ENCODE peak calls at places on chromosomes 12 and 14, in seven cellular contexts. P, O, M, Z, N, A and U are unnamed samples. For H3K4me1, the result is how much of the 10 kb centered on the place peaks cover.

GRCh38 chr12:122946690-122947271 is 19.5 kb downstream of the ABCB9 start:
- DNase-seq in P (peak), O (peak), M (peak), Z (peak), N (peak), A (peak), U (peak)

GRCh38 chr14:75449703-75450102 is 21.9 kb downstream of the JDP2 start:
- DNase-seq in P (no peak), O (no peak), M (no peak), Z (peak), N (no peak), A (no peak), U (no peak)

GRCh38 chr12:110100315-110100970 is 23.7 kb upstream of the IFT81 start:
- DNase-seq in P (peak), O (peak), M (peak), Z (no peak), N (peak), A (peak), U (peak)

GRCh38 chr14:60095781-60096450 is 4.2 kb downstream of the PCNX4 start:
- DNase-seq in P (no peak), O (no peak), M (no peak), Z (no peak), N (no peak), A (no peak), U (no peak)

GRCh38 chr12:54369597-54370217 is 5.4 kb upstream of the GPR84 start:
- DNase-seq in P (peak), O (no peak), M (no peak), Z (no peak), N (no peak), A (no peak), U (no peak)

GRCh38 chr12:110821917-110822316 is 24.9 kb upstream of the CCDC63 start:
- DNase-seq in P (no peak), O (no peak), M (no peak), Z (no peak), N (no peak), A (no peak), U (no peak)

GRCh38 chr12:11879306-11879705 is 191.4 kb upstream of the BCL2L14 start:
- DNase-seq in P (no peak), O (no peak), M (no peak), Z (no peak), N (no peak), A (no peak), U (no peak)

GRCh38 chr14:30791522-30792351 is 82.6 kb upstream of the COCH start:
- DNase-seq in P (no peak), O (no peak), M (no peak), Z (no peak), N (no peak), A (no peak), U (no peak)

GRCh38 chr14:50769893-50770500 is 61.0 kb downstream of the NIN start:
- DNase-seq in P (no peak), O (peak), M (peak), Z (no peak), N (no peak), A (no peak), U (no peak)

GRCh38 chr12:58967551-58967950 is 47.2 kb upstream of the LRIG3 start:
- DNase-seq in P (no peak), O (no peak), M (no peak), Z (no peak), N (no peak), A (no peak), U (no peak)

GRCh38 chr14:39376671-39377403 is 55.4 kb downstream of the FBXO33 start:
- DNase-seq in P (no peak), O (no peak), M (no peak), Z (no peak), N (no peak), A (peak), U (no peak)

GRCh38 chr12:76627346-76628135 is 68.0 kb upstream of the OSBPL8 start:
- DNase-seq in P (no peak), O (no peak), M (no peak), Z (no peak), N (no peak), A (no peak), U (no peak)

GRCh38 chr12:27293463-27293862 is 39.2 kb upstream of the BMAL2 start:
- DNase-seq in P (peak), O (peak), M (peak), Z (no peak), N (no peak), A (no peak), U (no peak)

GRCh38 chr12:47236109-47236714 is 156.5 kb upstream of the AMIGO2 start:
- DNase-seq in P (no peak), O (no peak), M (no peak), Z (no peak), N (no peak), A (no peak), U (no peak)

GRCh38 chr12:62210422-62210821 is 49.8 kb upstream of the USP15 start:
- DNase-seq in P (no peak), O (peak), M (peak), Z (no peak), N (no peak), A (peak), U (no peak)

GRCh38 chr12:113439606-113440030 is 17.4 kb downstream of the SDSL start:
- DNase-seq in P (no peak), O (peak), M (peak), Z (no peak), N (no peak), A (no peak), U (no peak)

GRCh38 chr14:39107624-39108023 is 4.6 kb upstream of the SEC23A start:
- DNase-seq in P (no peak), O (no peak), M (no peak), Z (no peak), N (no peak), A (no peak), U (no peak)

GRCh38 chr12:59500915-59501314 is 94.9 kb upstream of the SLC16A7 start:
- DNase-seq in P (no peak), O (peak), M (no peak), Z (no peak), N (no peak), A (no peak), U (no peak)

GRCh38 chr14:104797112-104798044 is 1.8 kb upstream of the AKT1 start:
- DNase-seq in P (no peak), O (peak), M (peak), Z (no peak), N (no peak), A (no peak), U (no peak)

GRCh38 chr12:93591137-93591868 is 18.8 kb downstream of the SOCS2 start:
- DNase-seq in P (peak), O (peak), M (peak), Z (peak), N (peak), A (peak), U (peak)

GRCh38 chr12:85872497-85873091 is 1.5 kb upstream of the NTS start:
- DNase-seq in P (no peak), O (no peak), M (no peak), Z (no peak), N (no peak), A (peak), U (no peak)

GRCh38 chr14:92615451-92615850 is 101.9 kb downstream of the RIN3 start:
- DNase-seq in P (no peak), O (no peak), M (no peak), Z (no peak), N (no peak), A (no peak), U (no peak)

GRCh38 chr12:52798003-52798670 is 2.2 kb upstream of the KRT3 start:
- DNase-seq in P (no peak), O (no peak), M (no peak), Z (no peak), N (no peak), A (no peak), U (no peak)

GRCh38 chr12:49954863-49955830 is 4.6 kb downstream of the AQP2 start:
- DNase-seq in P (no peak), O (no peak), M (no peak), Z (no peak), N (no peak), A (no peak), U (no peak)

GRCh38 chr12:9721394-9722092 is 11.4 kb downstream of the CLECL1 start:
- DNase-seq in P (no peak), O (no peak), M (no peak), Z (no peak), N (no peak), A (no peak), U (no peak)

GRCh38 chr14:77469041-77469440 is 11.1 kb downstream of the AHSA1 start:
- DNase-seq in P (no peak), O (no peak), M (no peak), Z (no peak), N (no peak), A (no peak), U (no peak)

GRCh38 chr12:23415180-23415579 is 534.3 kb downstream of the SOX5 start:
- DNase-seq in P (no peak), O (no peak), M (no peak), Z (no peak), N (no peak), A (no peak), U (no peak)

GRCh38 chr14:103109789-103110415 is 13.4 kb upstream of the TNFAIP2 start:
- DNase-seq in P (no peak), O (peak), M (no peak), Z (no peak), N (peak), A (peak), U (no peak)

GRCh38 chr14:94080606-94081385 is at the start of the genes DDX24 and IFI27L1:
- DNase-seq in P (peak), O (peak), M (peak), Z (peak), N (peak), A (peak), U (peak)
- TF ChIP-seq POLR2A in P (peak), O (peak), M (peak), Z (peak), N (peak), A (peak), U (peak)

GRCh38 chr12:242496-242895 is 20.1 kb downstream of the SLC6A13 start:
- DNase-seq in P (no peak), O (no peak), M (no peak), Z (peak), N (no peak), A (no peak), U (no peak)
- H3K4me3 ChIP-seq in P (no peak), O (no peak), M (no peak), Z (no peak), N (no peak), A (no peak), U (no peak)

GRCh38 chr12:15783288-15783687 is 5.9 kb downstream of the EPS8 start:
- DNase-seq in P (no peak), O (no peak), M (no peak), Z (no peak), N (no peak), A (no peak), U (no peak)
- H3K4me1 ChIP-seq in P (under half), O (under half), M (under half), Z (under half), N (under half), A (under half), U (under half)

DNA sequence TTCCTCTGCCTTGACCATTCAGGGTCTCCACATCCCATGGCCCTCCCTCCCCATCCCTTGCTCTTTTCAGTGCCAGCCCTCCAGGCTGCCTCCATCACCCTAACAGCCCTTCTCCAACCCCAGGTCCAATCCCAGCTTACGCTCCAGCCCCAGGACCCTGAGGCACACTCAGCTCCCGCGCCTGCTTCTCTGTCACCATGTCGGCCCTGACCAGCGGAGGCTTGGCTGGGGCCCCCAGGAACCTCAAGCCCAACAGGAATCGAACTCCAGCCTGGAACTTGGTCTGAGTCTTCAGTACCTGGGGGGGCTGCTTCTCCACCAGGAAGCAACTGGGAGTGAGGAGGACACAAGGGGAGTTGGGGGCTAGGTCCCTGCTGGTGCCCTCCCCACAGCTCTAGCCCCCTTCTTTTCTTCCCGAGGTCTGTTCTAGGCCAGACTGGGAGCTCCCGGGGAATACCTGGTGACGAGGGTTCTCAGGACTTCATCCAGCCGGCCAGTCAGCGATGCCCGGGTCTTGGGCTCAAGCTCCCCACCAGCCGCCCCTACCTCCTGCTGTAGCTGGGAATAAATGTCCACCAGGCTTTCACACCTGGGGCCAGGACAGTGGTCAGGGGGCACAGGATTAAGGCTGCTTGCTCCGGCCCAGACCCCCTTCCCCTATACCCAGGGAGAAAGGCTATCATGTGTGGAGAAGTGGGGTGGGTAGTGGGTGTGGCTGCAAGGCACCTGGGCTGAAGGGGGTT is 6.0 kb downstream of the STAT6 start:
- DNase-seq in P (no peak), O (no peak), M (peak), Z (no peak), N (no peak), A (no peak), U (no peak)
- TF ChIP-seq POLR2A in P (no peak), O (no peak), M (no peak), Z (no peak), N (no peak), A (no peak), U (no peak)

GRCh38 chr12:95484524-95484923 is 10.6 kb downstream of the METAP2 start:
- DNase-seq in P (no peak), O (no peak), M (no peak), Z (no peak), N (no peak), A (no peak), U (no peak)
- H3K4me3 ChIP-seq in P (no peak), O (no peak), M (no peak), Z (no peak), N (no peak), A (no peak), U (no peak)

GRCh38 chr14:35416108-35416750 is 11.7 kb upstream of the NFKBIA start:
- DNase-seq in P (no peak), O (no peak), M (no peak), Z (no peak), N (no peak), A (no peak), U (no peak)
- H3K4me1 ChIP-seq in P (under half), O (under half), M (under half), Z (under half), N (under half), A (under half), U (under half)

GRCh38 chr14:69190191-69190590 is 1.1 kb upstream of the EXD2 start:
- DNase-seq in P (no peak), O (no peak), M (no peak), Z (no peak), N (no peak), A (no peak), U (no peak)

DNA sequence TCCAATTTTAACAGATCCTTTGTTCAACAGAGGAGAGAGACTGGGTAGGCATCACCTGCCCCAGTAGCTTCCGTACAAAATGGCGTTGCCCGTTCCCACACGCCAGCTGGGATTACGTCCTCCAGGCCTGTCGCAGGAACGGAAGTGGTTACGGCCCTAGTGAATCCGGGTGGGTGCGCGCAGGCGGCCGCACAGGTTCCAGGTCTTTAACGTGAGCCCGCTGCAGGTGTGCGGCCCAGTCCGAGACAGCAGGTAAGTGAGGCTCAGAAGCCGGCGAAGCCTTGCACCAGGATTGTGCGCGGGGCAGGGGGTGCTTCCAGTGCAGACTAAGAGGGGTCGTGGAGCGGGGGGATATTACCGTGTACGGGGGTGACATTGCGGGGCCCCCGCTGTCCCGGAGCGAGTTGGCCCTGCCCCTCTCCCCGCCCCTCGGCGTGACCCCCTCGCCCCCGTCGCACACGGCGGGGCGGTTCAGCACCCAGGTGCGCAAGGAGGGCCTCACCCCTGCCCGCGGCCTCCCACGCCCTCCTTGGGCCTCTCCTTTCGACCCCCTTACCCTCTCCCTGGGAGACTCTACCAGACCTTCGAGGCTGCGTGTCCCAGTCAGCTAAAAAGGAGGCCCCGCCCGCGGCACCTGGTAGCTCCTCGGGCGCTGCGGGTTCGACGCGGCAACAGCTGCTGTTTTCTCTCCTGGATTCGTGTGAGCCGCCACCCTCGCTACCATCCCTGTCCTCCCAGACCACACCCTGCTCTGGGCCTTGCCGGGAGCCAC is at the start of gene EXD2:
- DNase-seq in P (peak), O (peak), M (peak), Z (peak), N (peak), A (peak), U (peak)
- TF ChIP-seq POLR2A in P (no peak), O (peak), M (peak), Z (no peak), N (peak), A (peak), U (no peak)